ENCODE peak calls at places on chromosomes 5 and 9, in four cellular contexts. O, E, B and A are unnamed samples.

GRCh38 chr5:138603521-138603920 is 28.3 kb upstream of the HSPA9 start:
- DNase-seq in O (no peak), E (no peak), B (no peak), A (no peak)

GRCh38 chr5:130964238-130965192 is 200.5 kb downstream of the HINT1 start:
- DNase-seq in O (no peak), E (no peak), B (no peak), A (no peak)

GRCh38 chr5:128349044-128349629 is 188.9 kb downstream of the FBN2 start:
- DNase-seq in O (no peak), E (peak; percentile 1), B (no peak), A (no peak)

GRCh38 chr5:95283022-95283615 is 1.8 kb downstream of the MCTP1 start:
- DNase-seq in O (no peak), E (no peak), B (no peak), A (no peak)

GRCh38 chr5:53479045-53479655 is 1.3 kb upstream of the FST start:
- DNase-seq in O (no peak), E (no peak), B (no peak), A (peak; percentile 37)

GRCh38 chr5:132180134-132180745 is 47.4 kb downstream of the P4HA2 start:
- DNase-seq in O (peak; percentile 69), E (peak; percentile 87), B (no peak), A (peak; percentile 18)

GRCh38 chr5:98099448-98100105 is 673.9 kb upstream of the RGMB start:
- DNase-seq in O (no peak), E (no peak), B (no peak), A (no peak)

GRCh38 chr5:14742427-14743010 is 78.0 kb downstream of the OTULIN start:
- DNase-seq in O (no peak), E (peak; percentile 13), B (no peak), A (no peak)

GRCh38 chr5:37569466-37569865 is 190.3 kb downstream of the WDR70 start:
- DNase-seq in O (no peak), E (no peak), B (no peak), A (no peak)

GRCh38 chr5:80185095-80185494 is 70.8 kb downstream of the SERINC5 start:
- DNase-seq in O (no peak), E (no peak), B (no peak), A (no peak)

GRCh38 chr9:135609366-135609955 is 29.9 kb downstream of the GLT6D1 start:
- DNase-seq in O (no peak), E (no peak), B (no peak), A (no peak)

GRCh38 chr5:120254385-120254784 is 209.7 kb upstream of the PRR16 start:
- DNase-seq in O (no peak), E (no peak), B (no peak), A (no peak)

GRCh38 chr5:160311491-160312138 is 749 bp downstream of the CCNJL start:
- DNase-seq in O (no peak), E (no peak), B (peak; percentile 51), A (no peak)

GRCh38 chr5:133461796-133462516 is 150.4 kb downstream of the FSTL4 start:
- DNase-seq in O (no peak), E (no peak), B (no peak), A (no peak)

DNA sequence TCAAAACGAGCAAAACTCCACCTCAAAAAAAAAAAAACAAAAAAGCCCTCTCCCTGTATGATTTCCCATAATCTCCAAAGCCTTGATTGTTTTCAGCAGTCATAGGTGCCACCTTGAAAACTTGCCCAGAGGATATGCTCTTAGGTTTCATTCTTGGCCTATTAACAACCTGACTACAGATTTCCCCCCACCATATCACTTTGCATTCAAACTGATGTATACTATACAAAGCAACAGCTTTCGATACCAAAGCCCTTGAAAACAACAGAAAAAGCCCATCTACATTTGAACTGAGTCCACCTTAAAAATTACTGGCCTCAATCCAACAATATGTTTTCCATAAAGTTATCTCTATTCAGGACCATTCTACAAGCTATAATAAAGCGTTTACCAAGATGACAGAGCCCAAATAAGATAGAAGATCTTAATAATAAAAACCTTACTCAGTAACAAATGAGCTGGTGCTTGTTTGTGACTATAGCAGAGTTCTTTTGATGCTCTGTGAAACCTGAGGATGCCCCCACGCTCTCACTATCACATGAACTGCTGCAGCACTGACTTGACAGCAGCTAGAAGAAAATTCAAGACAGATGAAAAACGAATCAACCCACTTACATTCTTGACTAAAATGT is 44.4 kb downstream of the FNBP1 start:
- DNase-seq in O (no peak), E (no peak), B (no peak), A (no peak)
- TF ChIP-seq RNF2 in O (no peak), E (no peak), B (no peak), A (no peak)

DNA sequence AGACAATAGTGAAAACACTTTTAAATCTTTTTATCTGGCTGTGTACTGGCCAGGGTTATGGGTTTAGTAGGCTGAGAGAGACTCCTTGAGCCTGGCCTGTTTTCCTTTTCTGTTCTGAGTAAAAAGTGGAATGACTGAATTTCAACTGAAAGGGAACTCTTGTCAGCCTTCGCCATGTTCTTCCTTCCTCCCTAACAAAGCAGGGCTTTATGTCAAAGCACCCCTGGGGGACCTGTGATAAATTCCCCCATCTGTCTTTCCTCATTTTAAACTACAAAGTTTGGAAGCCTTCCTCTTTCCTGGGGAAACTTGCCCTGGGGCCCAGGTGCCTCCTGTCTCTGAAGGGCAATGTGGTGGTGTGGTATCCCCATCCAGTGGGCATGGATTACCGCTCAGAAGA is 29.7 kb downstream of the LARP1 start:
- DNase-seq in O (no peak), E (no peak), B (no peak), A (no peak)
- TF ChIP-seq RNF2 in O (no peak), E (no peak), B (no peak), A (no peak)

GRCh38 chr5:35282805-35283204 is 52.5 kb upstream of the PRLR start:
- DNase-seq in O (no peak), E (no peak), B (no peak), A (no peak)

GRCh38 chr5:35284364-35284763 is 54.1 kb upstream of the PRLR start:
- DNase-seq in O (no peak), E (no peak), B (no peak), A (no peak)

GRCh38 chr5:35285435-35285834 is 55.1 kb upstream of the PRLR start:
- DNase-seq in O (no peak), E (no peak), B (no peak), A (no peak)

GRCh38 chr5:35281613-35282012 is 51.3 kb upstream of the PRLR start:
- DNase-seq in O (no peak), E (no peak), B (no peak), A (no peak)

DNA sequence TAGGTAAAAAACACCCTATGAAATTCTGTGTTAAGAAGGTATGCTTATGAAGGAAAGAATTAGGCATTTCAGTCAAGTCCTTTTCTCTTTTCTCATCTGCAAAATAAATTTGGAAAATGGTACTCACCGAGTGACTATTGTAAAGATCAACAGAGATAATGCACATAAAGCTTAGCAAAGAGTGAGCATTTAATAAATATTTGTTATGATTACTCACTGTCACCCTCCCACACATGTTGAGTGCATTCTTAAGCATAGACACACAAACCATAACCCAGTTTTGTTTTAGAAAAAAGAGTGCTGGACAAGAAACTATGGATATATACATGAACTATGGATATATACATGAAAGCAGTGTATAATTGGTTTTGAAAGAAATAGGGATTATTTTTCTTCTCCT is 54.7 kb upstream of the PRLR start:
- DNase-seq in O (no peak), E (no peak), B (no peak), A (no peak)
- TF ChIP-seq RNF2 in O (no peak), E (no peak), B (no peak), A (no peak)

GRCh38 chr5:5149154-5149553 is 9.0 kb downstream of the ADAMTS16 start:
- DNase-seq in O (no peak), E (no peak), B (no peak), A (no peak)

GRCh38 chr5:5141625-5142527 is 1.7 kb downstream of the ADAMTS16 start:
- DNase-seq in O (no peak), E (peak; percentile 78), B (no peak), A (peak; percentile 55)

GRCh38 chr5:5146530-5147160 is 6.5 kb downstream of the ADAMTS16 start:
- DNase-seq in O (no peak), E (no peak), B (no peak), A (no peak)

GRCh38 chr5:5144441-5144840 is 4.3 kb downstream of the ADAMTS16 start:
- DNase-seq in O (no peak), E (no peak), B (no peak), A (no peak)

GRCh38 chr5:5145651-5146529 is 5.8 kb downstream of the ADAMTS16 start:
- DNase-seq in O (no peak), E (no peak), B (no peak), A (no peak)
- TF ChIP-seq RNF2 in O (no peak), E (no peak), B (no peak), A (no peak)